ENCODE peak calls at places on chromosomes 12 and 14, in nine cellular contexts. O is hypothalamus; I is posterior cingulate gyrus; B is NCI-H345; W is stimulated activated CD4-positive, alpha-beta T cell treated with anti-CD3 and anti-CD28 coated beads, Interleukin-1b, Interleukin-23, amount 100 ng/mL, for 4 hours; U is GM13976; T is activated B cell treated with CpG ODN at 0.5 μM for 24 hours; Z is cardiac fibroblast; F is activated effector memory CD4-positive, alpha-beta T cell treated with anti-CD3 and anti-CD28 coated beads, Interleukin-2, amount 50 U/mL, for 16 hours. L is an unnamed sample.

GRCh38 chr12:104177336-104177662 is 38.3 kb upstream of the TXNRD1 start:
- DNase-seq in O (no peak), I (no peak), B (no peak), W (no peak), U (no peak), T (no peak), Z (no peak), F (no peak), L (no peak)

GRCh38 chr12:95218852-95219171 is 1.2 kb downstream of the VEZT start:
- DNase-seq in O (no peak), I (no peak), B (peak), W (peak), U (peak), T (no peak), Z (peak), F (peak), L (no peak)

GRCh38 chr14:92794547-92794941 is 439 bp downstream of the GOLGA5 start:
- DNase-seq in O (no peak), I (no peak), B (no peak), W (no peak), U (peak), T (no peak), Z (peak), F (peak), L (no peak)

GRCh38 chr14:64503434-64504309 is at the start of gene ZBTB25:
- DNase-seq in O (peak), I (peak), B (peak), W (peak), U (peak), T (peak), Z (peak), F (peak), L (peak)

GRCh38 chr12:15602051-15602672 is 187.0 kb downstream of the EPS8 start:
- DNase-seq in O (no peak), I (no peak), B (no peak), W (no peak), U (no peak), T (no peak), Z (peak), F (no peak), L (no peak)

GRCh38 chr12:109777544-109777943 is 55.7 kb downstream of the TRPV4 start:
- DNase-seq in O (no peak), I (no peak), B (peak), W (no peak), U (peak), T (no peak), Z (peak), F (peak), L (peak)

GRCh38 chr12:9669534-9669933 is at the start of gene CLEC2D:
- DNase-seq in O (no peak), I (no peak), B (no peak), W (no peak), U (peak), T (no peak), Z (no peak), F (peak), L (no peak)

GRCh38 chr12:20057398-20057797 is 310.9 kb upstream of the PDE3A start:
- DNase-seq in O (no peak), I (no peak), B (no peak), W (no peak), U (no peak), T (no peak), Z (no peak), F (no peak), L (no peak)

GRCh38 chr12:103800252-103800771 is 40.7 kb downstream of the NT5DC3 start:
- DNase-seq in O (peak), I (peak), B (peak), W (no peak), U (no peak), T (no peak), Z (peak), F (no peak), L (no peak)

GRCh38 chr14:58663494-58664111 is 25.8 kb downstream of the DACT1 start:
- DNase-seq in O (no peak), I (no peak), B (peak), W (no peak), U (no peak), T (no peak), Z (peak), F (no peak), L (no peak)

GRCh38 chr14:104932676-104933631 is 8.3 kb downstream of the PLD4 start:
- DNase-seq in O (no peak), I (peak), B (peak), W (peak), U (peak), T (peak), Z (peak), F (peak), L (peak)

GRCh38 chr14:51094282-51094821 is 553 bp downstream of the TRIM9 start:
- DNase-seq in O (no peak), I (no peak), B (peak), W (no peak), U (peak), T (peak), Z (no peak), F (peak), L (peak)

GRCh38 chr14:55074662-55075061 is 23.2 kb downstream of the MAPK1IP1L start:
- DNase-seq in O (no peak), I (no peak), B (no peak), W (no peak), U (peak), T (no peak), Z (peak), F (no peak), L (no peak)

GRCh38 chr14:59268011-59268410 is 79.5 kb downstream of the DAAM1 start:
- DNase-seq in O (no peak), I (no peak), B (no peak), W (no peak), U (no peak), T (no peak), Z (peak), F (no peak), L (no peak)

GRCh38 chr14:90087433-90087832 is 25.6 kb downstream of the KCNK13 start:
- DNase-seq in O (no peak), I (no peak), B (no peak), W (no peak), U (no peak), T (no peak), Z (peak), F (no peak), L (no peak)

GRCh38 chr12:27868165-27868564 is 88.1 kb upstream of the MANSC4 start:
- DNase-seq in O (no peak), I (no peak), B (no peak), W (no peak), U (no peak), T (no peak), Z (peak), F (no peak), L (no peak)

GRCh38 chr14:68910540-68910939 is 68.6 kb downstream of the ACTN1 start:
- DNase-seq in O (no peak), I (no peak), B (no peak), W (no peak), U (no peak), T (no peak), Z (peak), F (no peak), L (no peak)

GRCh38 chr14:101473045-101473729 is 88.1 kb upstream of the DIO3 start:
- DNase-seq in O (no peak), I (no peak), B (no peak), W (no peak), U (no peak), T (no peak), Z (no peak), F (no peak), L (no peak)

GRCh38 chr12:28065374-28065773 is 92.8 kb upstream of the PTHLH start:
- DNase-seq in O (no peak), I (no peak), B (no peak), W (no peak), U (no peak), T (no peak), Z (peak), F (no peak), L (no peak)

GRCh38 chr12:62907561-62907960 is 27.4 kb downstream of the PPM1H start:
- DNase-seq in O (no peak), I (no peak), B (no peak), W (no peak), U (no peak), T (no peak), Z (no peak), F (no peak), L (no peak)

GRCh38 chr12:104799458-104799857 is 158.6 kb downstream of the SLC41A2 start:
- DNase-seq in O (no peak), I (no peak), B (no peak), W (no peak), U (no peak), T (no peak), Z (no peak), F (no peak), L (no peak)

GRCh38 chr14:88660056-88660455 is 97.2 kb downstream of the ZC3H14 start:
- DNase-seq in O (no peak), I (no peak), B (no peak), W (no peak), U (no peak), T (no peak), Z (peak), F (no peak), L (no peak)

GRCh38 chr12:67593041-67593870 is 55.3 kb upstream of the DYRK2 start:
- DNase-seq in O (no peak), I (no peak), B (peak), W (no peak), U (no peak), T (no peak), Z (peak), F (no peak), L (no peak)

GRCh38 chr14:55451950-55452349 is 11.5 kb upstream of the TBPL2 start:
- DNase-seq in O (no peak), I (no peak), B (no peak), W (no peak), U (no peak), T (no peak), Z (no peak), F (no peak), L (no peak)

GRCh38 chr14:75001899-75002298 is 822 bp upstream of the EIF2B2 start:
- DNase-seq in O (no peak), I (no peak), B (no peak), W (no peak), U (no peak), T (no peak), Z (no peak), F (no peak), L (no peak)

GRCh38 chr12:65821336-65821735 is 2.9 kb upstream of the HMGA2 start:
- DNase-seq in O (no peak), I (no peak), B (no peak), W (no peak), U (no peak), T (no peak), Z (peak), F (no peak), L (no peak)

GRCh38 chr12:94704452-94704871 is 54.1 kb upstream of the TMCC3 start:
- DNase-seq in O (no peak), I (no peak), B (peak), W (no peak), U (no peak), T (no peak), Z (peak), F (no peak), L (no peak)

GRCh38 chr12:111404362-111405148 is 1.2 kb upstream of the SH2B3 start:
- DNase-seq in O (no peak), I (no peak), B (no peak), W (peak), U (peak), T (peak), Z (no peak), F (peak), L (no peak)

GRCh38 chr12:69238589-69239285 is 632 bp upstream of the CPSF6 start:
- DNase-seq in O (no peak), I (no peak), B (no peak), W (no peak), U (no peak), T (no peak), Z (no peak), F (no peak), L (no peak)

GRCh38 chr12:81224626-81225025 is 146.7 kb downstream of the ACSS3 start:
- DNase-seq in O (no peak), I (no peak), B (no peak), W (no peak), U (no peak), T (no peak), Z (peak), F (no peak), L (no peak)

GRCh38 chr14:72070458-72070857 is 138.2 kb downstream of the RGS6 start:
- DNase-seq in O (no peak), I (no peak), B (no peak), W (no peak), U (no peak), T (no peak), Z (no peak), F (no peak), L (no peak)

GRCh38 chr14:54570651-54571415 is 3.9 kb downstream of the SAMD4A start:
- DNase-seq in O (no peak), I (no peak), B (no peak), W (no peak), U (no peak), T (no peak), Z (peak), F (no peak), L (no peak)

GRCh38 chr14:71321556-71322315 is 414.5 kb downstream of the PCNX1 start:
- DNase-seq in O (no peak), I (no peak), B (peak), W (no peak), U (no peak), T (no peak), Z (peak), F (no peak), L (no peak)

L was measured in GM12892.